ENCODE peak calls at places on chromosomes 16 and 17, in eight cellular contexts. B is Right ventricle myocardium superior; L is activated CD8-positive, alpha-beta memory T cell treated with anti-CD3 and anti-CD28 coated beads, Interleukin-2, amount 10 ng/mL, durations not matched to agents 7 days and 5 days; Q is effector memory CD8-positive, alpha-beta T cell; K is activated T-helper 17 cell treated with anti-CD3 and anti-CD28 coated beads, Interleukin-2, amount 50 U/mL, for 72 hours; X is naive thymus-derived CD4-positive, alpha-beta T cell; V is naive B cell; E is CD8-positive, alpha-beta T cell. H is an unnamed sample.

GRCh38 chr16:3578121-3578520 is 918 bp upstream of the NLRC3 start:
- ATAC-seq in B (no peak), L (peak; percentile 56), Q (peak; percentile 64), K (peak; percentile 74), X (peak; percentile 48), V (peak; percentile 25), E (peak; percentile 48), H (no peak)

GRCh38 chr16:84354306-84354705 is 14.0 kb upstream of the ATP2C2 start:
- ATAC-seq in B (no peak), L (no peak), Q (no peak), K (no peak), X (no peak), V (no peak), E (no peak), H (no peak)

GRCh38 chr17:6461792-6462524 is 17.7 kb downstream of the PIMREG start:
- ATAC-seq in B (no peak), L (peak; percentile 36), Q (no peak), K (peak; percentile 90), X (no peak), V (no peak), E (no peak), H (no peak)

GRCh38 chr17:1793447-1793806 is 31.6 kb downstream of the SERPINF1 start:
- ATAC-seq in B (no peak), L (no peak), Q (no peak), K (no peak), X (no peak), V (no peak), E (no peak), H (no peak)

GRCh38 chr17:80132906-80133625 is 13.9 kb downstream of the EIF4A3 start:
- ATAC-seq in B (no peak), L (peak; percentile 9), Q (no peak), K (peak; percentile 31), X (peak; percentile 10), V (no peak), E (no peak), H (no peak)

GRCh38 chr17:6789146-6789545 is 13.1 kb downstream of the FBXO39 start:
- ATAC-seq in B (no peak), L (no peak), Q (no peak), K (no peak), X (no peak), V (no peak), E (no peak), H (no peak)

GRCh38 chr16:73113326-73113720 is 65.4 kb upstream of the ZFHX3 start:
- ATAC-seq in B (no peak), L (no peak), Q (no peak), K (no peak), X (peak; percentile 40), V (no peak), E (no peak), H (peak; percentile 66)

GRCh38 chr16:772959-773358 is 12.4 kb downstream of the MSLN start:
- ATAC-seq in B (no peak), L (no peak), Q (no peak), K (no peak), X (no peak), V (no peak), E (no peak), H (no peak)

GRCh38 chr16:19374402-19374801 is 43.3 kb upstream of the TMC5 start:
- ATAC-seq in B (no peak), L (no peak), Q (no peak), K (no peak), X (no peak), V (no peak), E (no peak), H (no peak)

GRCh38 chr17:72446525-72447250 is 325.9 kb downstream of the SOX9 start:
- ATAC-seq in B (no peak), L (no peak), Q (no peak), K (no peak), X (no peak), V (no peak), E (no peak), H (no peak)

GRCh38 chr16:3183445-3184139 is 4.4 kb upstream of the OR1F1 start:
- ATAC-seq in B (no peak), L (no peak), Q (no peak), K (no peak), X (no peak), V (no peak), E (peak; percentile 24), H (no peak)

GRCh38 chr16:67240506-67240905 is 6.8 kb downstream of the FHOD1 start:
- ATAC-seq in B (no peak), L (no peak), Q (no peak), K (no peak), X (no peak), V (no peak), E (no peak), H (no peak)

GRCh38 chr16:3625911-3626732 is 14.7 kb upstream of the SLX4 start:
- ATAC-seq in B (no peak), L (peak; percentile 93), Q (peak; percentile 93), K (peak; percentile 96), X (peak; percentile 91), V (peak; percentile 89), E (peak; percentile 85), H (no peak)

GRCh38 chr16:23506606-23506994 is 3.7 kb downstream of the GGA2 start:
- ATAC-seq in B (no peak), L (no peak), Q (no peak), K (no peak), X (no peak), V (peak; percentile 58), E (no peak), H (no peak)

GRCh38 chr17:39177256-39177655 is 11.3 kb upstream of the ARL5C start:
- ATAC-seq in B (no peak), L (no peak), Q (no peak), K (peak; percentile 23), X (no peak), V (no peak), E (no peak), H (no peak)

GRCh38 chr17:82639628-82640027 is 8.6 kb downstream of the WDR45B start:
- ATAC-seq in B (no peak), L (no peak), Q (no peak), K (no peak), X (peak; percentile 14), V (no peak), E (no peak), H (no peak)

GRCh38 chr16:66376577-66377326 is 10.3 kb downstream of the CDH5 start:
- ATAC-seq in B (peak; percentile 44), L (no peak), Q (no peak), K (no peak), X (peak; percentile 27), V (no peak), E (no peak), H (no peak)

GRCh38 chr16:29789775-29790182 is 772 bp upstream of the KIF22 start:
- ATAC-seq in B (no peak), L (no peak), Q (no peak), K (peak; percentile 9), X (no peak), V (no peak), E (no peak), H (no peak)

GRCh38 chr16:396605-397004 is 394 bp upstream of the NME4 start:
- ATAC-seq in B (no peak), L (no peak), Q (no peak), K (no peak), X (no peak), V (no peak), E (no peak), H (peak; percentile 46)

GRCh38 chr17:58560511-58560910 is 46.1 kb upstream of the MTMR4 start:
- ATAC-seq in B (no peak), L (no peak), Q (no peak), K (no peak), X (no peak), V (no peak), E (no peak), H (no peak)

GRCh38 chr16:1726661-1727502 is 20.9 kb downstream of the MAPK8IP3 start:
- ATAC-seq in B (no peak), L (no peak), Q (no peak), K (no peak), X (no peak), V (no peak), E (no peak), H (no peak)

GRCh38 chr17:39808409-39808997 is 55.6 kb downstream of the IKZF3 start:
- ATAC-seq in B (no peak), L (no peak), Q (no peak), K (no peak), X (no peak), V (no peak), E (no peak), H (no peak)

GRCh38 chr17:27241346-27241946 is 52.5 kb upstream of the WSB1 start:
- ATAC-seq in B (no peak), L (peak; percentile 48), Q (no peak), K (peak; percentile 46), X (no peak), V (no peak), E (no peak), H (no peak)

GRCh38 chr17:3475812-3476686 is at the start of gene ASPA:
- ATAC-seq in B (peak; percentile 72), L (no peak), Q (no peak), K (no peak), X (no peak), V (no peak), E (no peak), H (peak; percentile 45)

GRCh38 chr16:14240964-14241363 is 169.8 kb downstream of the MRTFB start:
- ATAC-seq in B (peak; percentile 59), L (no peak), Q (no peak), K (no peak), X (no peak), V (no peak), E (no peak), H (no peak)

GRCh38 chr17:78358538-78359215 is 1.2 kb downstream of the SOCS3 start:
- ATAC-seq in B (no peak), L (no peak), Q (no peak), K (no peak), X (no peak), V (no peak), E (no peak), H (no peak)

GRCh38 chr17:29155966-29156338 is 24.2 kb downstream of the MYO18A start:
- ATAC-seq in B (no peak), L (no peak), Q (no peak), K (no peak), X (no peak), V (no peak), E (no peak), H (no peak)

GRCh38 chr17:44010966-44011647 is 3.7 kb downstream of the TMEM101 start:
- ATAC-seq in B (peak; percentile 26), L (no peak), Q (no peak), K (no peak), X (no peak), V (no peak), E (no peak), H (no peak)

GRCh38 chr16:8641671-8642070 is 20.2 kb downstream of the METTL22 start:
- ATAC-seq in B (no peak), L (no peak), Q (no peak), K (no peak), X (no peak), V (no peak), E (no peak), H (no peak)

GRCh38 chr17:80382446-80382845 is 32.5 kb upstream of the ENDOV start:
- ATAC-seq in B (no peak), L (no peak), Q (no peak), K (no peak), X (no peak), V (no peak), E (no peak), H (no peak)

GRCh38 chr16:27700596-27700995 is 150.7 kb downstream of the KATNIP start:
- ATAC-seq in B (peak; percentile 93), L (no peak), Q (no peak), K (no peak), X (no peak), V (no peak), E (no peak), H (no peak)

GRCh38 chr16:88713568-88714419 is 7.5 kb downstream of the CTU2 start:
- ATAC-seq in B (no peak), L (no peak), Q (no peak), K (peak; percentile 37), X (no peak), V (no peak), E (no peak), H (no peak)

GRCh38 chr17:47275245-47275984 is 21.8 kb downstream of the ITGB3 start:
- ATAC-seq in B (peak; percentile 81), L (no peak), Q (no peak), K (peak; percentile 11), X (no peak), V (no peak), E (no peak), H (peak; percentile 67)

GRCh38 chr17:49508061-49508865 is 13.2 kb downstream of the NGFR start:
- ATAC-seq in B (no peak), L (no peak), Q (no peak), K (no peak), X (no peak), V (no peak), E (no peak), H (no peak)